ENCODE peak calls at places on chromosomes 1 and 21, in five cellular contexts. O is ovary, T is gastrocnemius medialis, J is body of pancreas, H is pancreas. S is an unnamed sample. For H3K9me3 and H3K27me3, the result is how much of the 10 kb centered on the place peaks cover.

GRCh38 chr21:32140212-32141008 is 138.4 kb downstream of the MIS18A start:
- DNase-seq in O (no peak), T (no peak), H (no peak), J (no peak), S (no peak)

GRCh38 chr1:31427322-31427721 is 14.3 kb downstream of the SERINC2 start:
- DNase-seq in H (no peak), T (no peak), J (no peak), O (no peak), S (no peak)

GRCh38 chr1:224498574-224499170 is 64.1 kb upstream of the WDR26 start:
- DNase-seq in H (no peak), T (no peak), J (peak), O (no peak), S (no peak)

GRCh38 chr1:228062812-228063211 is 19.7 kb upstream of the ARF1 start:
- DNase-seq in H (no peak), O (no peak), J (no peak), T (no peak), S (peak)

GRCh38 chr1:154712166-154712838 is 104.3 kb upstream of the ADAR start:
- DNase-seq in H (no peak), T (no peak), O (no peak), J (no peak), S (no peak)

GRCh38 chr1:14765773-14766172 is 167.3 kb downstream of the KAZN start:
- DNase-seq in O (no peak), J (no peak), T (no peak), H (no peak), S (no peak)

GRCh38 chr1:153259387-153259786 is at the start of gene LORICRIN:
- DNase-seq in J (no peak), H (no peak), O (no peak), T (no peak), S (no peak)

GRCh38 chr1:235910357-235911299 is 43.9 kb upstream of the LYST start:
- DNase-seq in T (no peak), H (no peak), O (no peak), J (no peak), S (no peak)

GRCh38 chr1:61636392-61636791 is 88.5 kb downstream of the TM2D1 start:
- DNase-seq in T (no peak), H (no peak), O (no peak), J (no peak), S (no peak)

GRCh38 chr1:103307751-103308150 is 199.4 kb upstream of the COL11A1 start:
- DNase-seq in J (no peak), T (no peak), O (no peak), H (no peak), S (no peak)

GRCh38 chr1:228315945-228316588 is 90.6 kb downstream of the TRIM11 start:
- DNase-seq in T (peak), O (peak), H (peak), J (peak), S (peak)

GRCh38 chr1:8203056-8203455 is 114.9 kb upstream of the SLC45A1 start:
- DNase-seq in H (no peak), O (peak), J (no peak), T (peak), S (no peak)

GRCh38 chr1:247103777-247104591 is at the start of gene ZNF669:
- DNase-seq in J (peak), T (peak), H (peak), O (peak), S (peak)

GRCh38 chr1:247096958-247097357 is 7.2 kb downstream of the ZNF669 start:
- DNase-seq in H (no peak), J (no peak), O (no peak), T (no peak), S (no peak)

GRCh38 chr1:247102381-247102780 is 1.8 kb downstream of the ZNF669 start:
- DNase-seq in O (no peak), J (no peak), H (no peak), T (no peak), S (no peak)

GRCh38 chr1:247104965-247105364 is 809 bp upstream of the ZNF669 start:
- DNase-seq in J (no peak), T (no peak), O (no peak), H (no peak), S (no peak)

DNA sequence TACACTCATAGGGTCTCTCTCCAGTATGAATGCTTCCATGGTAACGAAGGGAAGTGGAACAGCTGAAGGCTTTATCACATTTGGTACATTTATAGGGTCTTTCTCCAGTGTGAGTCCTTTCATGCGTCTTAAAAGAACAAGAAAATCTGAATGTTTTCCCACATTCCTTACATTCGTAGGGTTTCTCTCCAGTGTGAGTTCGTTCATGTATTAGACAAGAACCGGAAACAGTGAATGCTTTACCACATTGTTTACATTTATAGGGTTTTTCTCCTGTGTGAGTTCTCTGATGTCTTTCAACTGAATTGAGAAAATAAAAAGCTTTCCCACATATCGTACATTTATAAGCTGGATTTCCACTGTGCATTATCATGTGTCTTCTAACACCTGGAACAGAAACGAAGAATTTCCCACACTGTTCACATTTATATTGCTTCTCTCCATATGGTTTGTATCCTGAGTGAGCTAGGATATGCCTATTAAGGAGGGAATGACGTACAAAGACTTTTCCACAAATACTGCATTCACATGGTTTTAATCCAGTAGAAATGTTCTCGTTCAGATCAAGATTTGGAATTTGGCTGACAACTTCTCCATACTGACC is 3.4 kb downstream of the ZNF669 start:
- DNase-seq in O (no peak), J (no peak), T (no peak), H (no peak), S (no peak)
- H3K9me3 ChIP-seq in O (under half), J (under half), T (under half), H (under half), S (under half)

GRCh38 chr1:38829368-38829767 is 30.2 kb downstream of the RRAGC start:
- DNase-seq in O (no peak), J (no peak), T (no peak), H (no peak), S (no peak)
- H3K27me3 ChIP-seq in O (under half), J (under half), T (under half), H (under half), S (under half)

GRCh38 chr1:45243476-45244343 is 37.3 kb upstream of the ZSWIM5 start:
- DNase-seq in J (no peak), H (no peak), O (no peak), T (no peak), S (no peak)
- H3K9me3 ChIP-seq in J (under half), H (under half), O (under half), T (under half), S (under half)

GRCh38 chr1:24165500-24165899 is 21.6 kb downstream of the IFNLR1 start:
- DNase-seq in H (no peak), O (no peak), T (no peak), J (no peak), S (no peak)
- H3K27me3 ChIP-seq in H (under half), O (under half), T (under half), J (under half), S (under half)

S was measured in psoas muscle.